ENCODE peak calls at places on chromosomes 3 and 15, in six cellular contexts. D, K, A, U, Z and P are unnamed samples.

GRCh38 chr3:85003479-85003878 is 44.7 kb downstream of the CADM2 start:
- DNase-seq in D (no peak), Z (no peak), K (no peak), U (no peak), A (no peak), P (no peak)

GRCh38 chr3:187368251-187368733 is at the start of gene RTP4:
- DNase-seq in D (peak), A (no peak), U (no peak), Z (peak), K (peak), P (no peak)

GRCh38 chr3:185726254-185726967 is 98.4 kb downstream of the IGF2BP2 start:
- DNase-seq in Z (no peak), D (no peak), K (no peak), U (no peak), A (no peak), P (no peak)

GRCh38 chr3:45929042-45929679 is 14.1 kb upstream of the CXCR6 start:
- DNase-seq in Z (peak), A (no peak), D (peak), U (peak), K (no peak), P (no peak)

GRCh38 chr15:35043380-35044095 is 41.6 kb downstream of the NANOGP8 start:
- DNase-seq in U (no peak), D (no peak), Z (no peak), A (no peak), K (no peak), P (no peak)

GRCh38 chr3:95815828-95816227 is 998.6 kb upstream of the EPHA6 start:
- DNase-seq in Z (no peak), K (no peak), U (no peak), D (no peak), A (no peak), P (no peak)

GRCh38 chr3:148791296-148791695 is 36.3 kb upstream of the CPB1 start:
- DNase-seq in D (no peak), K (no peak), Z (no peak), U (no peak), A (no peak), P (no peak)

GRCh38 chr3:63791974-63792373 is 27.1 kb upstream of the C3orf49 start:
- DNase-seq in D (peak), U (peak), K (peak), Z (no peak), A (no peak), P (no peak)

GRCh38 chr3:44114142-44114541 is 127.5 kb upstream of the TOPAZ1 start:
- DNase-seq in K (peak), A (no peak), U (no peak), D (no peak), Z (peak), P (no peak)

GRCh38 chr15:87736921-87737389 is 519.6 kb downstream of the NTRK3 start:
- DNase-seq in D (no peak), K (no peak), U (peak), Z (peak), A (no peak), P (no peak)

GRCh38 chr15:67469680-67470079 is 51.3 kb upstream of the C15orf61 start:
- DNase-seq in A (no peak), K (no peak), Z (no peak), U (no peak), D (no peak), P (no peak)

GRCh38 chr15:101244039-101244781 is 7.6 kb downstream of the CHSY1 start:
- DNase-seq in A (no peak), K (no peak), D (peak), Z (no peak), U (peak), P (no peak)

GRCh38 chr15:86481720-86482119 is 402.0 kb downstream of the AGBL1 start:
- DNase-seq in K (no peak), Z (no peak), D (no peak), A (no peak), U (no peak), P (no peak)

GRCh38 chr3:189629803-189630455 is 1.3 kb upstream of the TP63 start:
- DNase-seq in U (no peak), K (peak), Z (no peak), A (no peak), D (peak), P (no peak)

GRCh38 chr3:13021141-13021933 is 51.9 kb downstream of the IQSEC1 start:
- DNase-seq in K (no peak), Z (no peak), D (no peak), A (no peak), U (no peak), P (no peak)

GRCh38 chr3:27678234-27678633 is 43.9 kb downstream of the EOMES start:
- DNase-seq in D (no peak), A (no peak), Z (no peak), K (no peak), U (no peak), P (no peak)

GRCh38 chr15:69874321-69874720 is 223.4 kb downstream of the TLE3 start:
- DNase-seq in A (no peak), U (no peak), Z (no peak), K (no peak), D (no peak), P (no peak)

GRCh38 chr15:80105193-80105984 is 45.9 kb downstream of the ZFAND6 start:
- DNase-seq in K (peak), D (peak), Z (no peak), U (peak), A (no peak), P (no peak)

GRCh38 chr3:146449076-146449475 is 20.3 kb downstream of the PLSCR2 start:
- DNase-seq in Z (no peak), K (no peak), D (no peak), A (no peak), U (no peak), P (no peak)

GRCh38 chr15:54820811-54821210 is 375.9 kb downstream of the RSL24D1 start:
- DNase-seq in Z (no peak), D (no peak), A (no peak), K (no peak), U (no peak), P (no peak)

GRCh38 chr3:39385456-39386098 is 2.4 kb downstream of the SLC25A38 start:
- DNase-seq in K (no peak), Z (no peak), U (no peak), A (no peak), D (no peak), P (no peak)

GRCh38 chr3:170531557-170532335 is 54.1 kb downstream of the SLC7A14 start:
- DNase-seq in K (no peak), U (no peak), Z (no peak), A (no peak), D (peak), P (no peak)

GRCh38 chr3:191695815-191696153 is 234.8 kb downstream of the PYDC2 start:
- DNase-seq in A (no peak), K (no peak), D (no peak), U (no peak), Z (no peak), P (no peak)

GRCh38 chr3:37745079-37745478 is 116.6 kb upstream of the CTDSPL start:
- DNase-seq in Z (no peak), A (no peak), D (no peak), U (no peak), K (no peak), P (no peak)